ENCODE peak calls at places on chromosomes 5 and 9, in ten cellular contexts. One of them, this sample, is unnamed.

GRCh38 chr9:22454021-22454420 is 7.4 kb downstream of the DMRTA1 start:
- DNase-seq in endothelial cell: no peak
- DNase-seq in A549: no peak
- DNase-seq in AG09319: no peak
- DNase-seq in brain microvascular endothelial cell: no peak
- DNase-seq in GM06990: no peak
- DNase-seq in HepG2: no peak
- DNase-seq in choroid plexus epithelial cell: peak; percentile 53
- DNase-seq in GM12878: no peak
- DNase-seq in AG10803: no peak
- DNase-seq in this sample: no peak

GRCh38 chr9:18297532-18297872 is 176.5 kb upstream of the ADAMTSL1 start:
- DNase-seq in A549: peak; percentile 8
- DNase-seq in brain microvascular endothelial cell: no peak
- DNase-seq in AG10803: no peak
- DNase-seq in GM12878: no peak
- DNase-seq in HepG2: peak; percentile 4
- DNase-seq in endothelial cell: no peak
- DNase-seq in AG09319: no peak
- DNase-seq in choroid plexus epithelial cell: peak; percentile 18
- DNase-seq in GM06990: no peak
- DNase-seq in this sample: peak; percentile 5

GRCh38 chr5:56783261-56783660 is 32.1 kb upstream of the MAP3K1 start:
- DNase-seq in brain microvascular endothelial cell: no peak
- DNase-seq in GM12878: no peak
- DNase-seq in AG10803: no peak
- DNase-seq in endothelial cell: no peak
- DNase-seq in GM06990: no peak
- DNase-seq in choroid plexus epithelial cell: no peak
- DNase-seq in A549: no peak
- DNase-seq in HepG2: no peak
- DNase-seq in AG09319: no peak
- DNase-seq in this sample: no peak

GRCh38 chr9:15158019-15158418 is 149.0 kb downstream of the TTC39B start:
- DNase-seq in brain microvascular endothelial cell: no peak
- DNase-seq in HepG2: no peak
- DNase-seq in A549: no peak
- DNase-seq in GM12878: no peak
- DNase-seq in endothelial cell: no peak
- DNase-seq in choroid plexus epithelial cell: no peak
- DNase-seq in GM06990: no peak
- DNase-seq in AG09319: no peak
- DNase-seq in AG10803: no peak
- DNase-seq in this sample: no peak

GRCh38 chr5:1492757-1493156 is 31.0 kb downstream of the LPCAT1 start:
- DNase-seq in choroid plexus epithelial cell: peak; percentile 27
- DNase-seq in GM06990: no peak
- DNase-seq in endothelial cell: no peak
- DNase-seq in GM12878: no peak
- DNase-seq in AG10803: no peak
- DNase-seq in HepG2: no peak
- DNase-seq in brain microvascular endothelial cell: no peak
- DNase-seq in AG09319: no peak
- DNase-seq in A549: no peak
- DNase-seq in this sample: no peak

GRCh38 chr5:39411051-39411450 is 13.7 kb downstream of the DAB2 start:
- DNase-seq in GM06990: no peak
- DNase-seq in AG10803: peak; percentile 73
- DNase-seq in HepG2: no peak
- DNase-seq in GM12878: no peak
- DNase-seq in choroid plexus epithelial cell: peak; percentile 83
- DNase-seq in AG09319: no peak
- DNase-seq in A549: no peak
- DNase-seq in brain microvascular endothelial cell: no peak
- DNase-seq in endothelial cell: no peak
- DNase-seq in this sample: no peak

GRCh38 chr5:126139773-126140172 is 283.4 kb upstream of the GRAMD2B start:
- DNase-seq in endothelial cell: no peak
- DNase-seq in HepG2: no peak
- DNase-seq in AG09319: no peak
- DNase-seq in brain microvascular endothelial cell: peak; percentile 22
- DNase-seq in GM06990: no peak
- DNase-seq in GM12878: no peak
- DNase-seq in AG10803: peak; percentile 23
- DNase-seq in choroid plexus epithelial cell: peak; percentile 47
- DNase-seq in A549: no peak
- DNase-seq in this sample: no peak

GRCh38 chr9:135797507-135798302 is 95.7 kb downstream of the KCNT1 start:
- DNase-seq in choroid plexus epithelial cell: peak; percentile 51
- DNase-seq in AG09319: peak; percentile 3
- DNase-seq in HepG2: no peak
- DNase-seq in endothelial cell: peak; percentile 81
- DNase-seq in GM06990: no peak
- DNase-seq in A549: peak; percentile 79
- DNase-seq in brain microvascular endothelial cell: peak; percentile 23
- DNase-seq in AG10803: peak; percentile 37
- DNase-seq in GM12878: no peak
- DNase-seq in this sample: peak; percentile 52

GRCh38 chr9:136088481-136088938 is 6.6 kb downstream of the NACC2 start:
- DNase-seq in AG10803: no peak
- DNase-seq in GM06990: no peak
- DNase-seq in choroid plexus epithelial cell: no peak
- DNase-seq in endothelial cell: no peak
- DNase-seq in HepG2: no peak
- DNase-seq in brain microvascular endothelial cell: no peak
- DNase-seq in A549: no peak
- DNase-seq in GM12878: no peak
- DNase-seq in AG09319: no peak
- DNase-seq in this sample: no peak

GRCh38 chr5:140322751-140323731 is 20.1 kb upstream of the PFDN1 start:
- DNase-seq in choroid plexus epithelial cell: peak; percentile 90
- DNase-seq in A549: no peak
- DNase-seq in brain microvascular endothelial cell: peak; percentile 95
- DNase-seq in HepG2: peak; percentile 72
- DNase-seq in GM06990: no peak
- DNase-seq in AG10803: peak; percentile 95
- DNase-seq in AG09319: no peak
- DNase-seq in GM12878: no peak
- DNase-seq in endothelial cell: no peak
- DNase-seq in this sample: peak; percentile 63

GRCh38 chr5:108381955-108382783 is at the start of gene FBXL17:
- DNase-seq in HepG2: peak; percentile 93
- DNase-seq in brain microvascular endothelial cell: peak; percentile 89
- DNase-seq in AG10803: peak; percentile 92
- DNase-seq in endothelial cell: peak; percentile 88
- DNase-seq in AG09319: peak; percentile 75
- DNase-seq in choroid plexus epithelial cell: peak; percentile 94
- DNase-seq in GM06990: peak; percentile 93
- DNase-seq in GM12878: peak; percentile 73
- DNase-seq in A549: peak; percentile 88
- DNase-seq in this sample: peak; percentile 95
- TF ChIP-seq CTCF in HepG2: peak; percentile 15
- TF ChIP-seq CTCF in brain microvascular endothelial cell: no peak
- TF ChIP-seq CTCF in AG10803: no peak
- TF ChIP-seq CTCF in endothelial cell: no peak
- TF ChIP-seq CTCF in AG09319: no peak
- TF ChIP-seq CTCF in choroid plexus epithelial cell: no peak
- TF ChIP-seq CTCF in GM06990: no peak
- TF ChIP-seq CTCF in GM12878: no peak
- TF ChIP-seq CTCF in A549: no peak
- TF ChIP-seq CTCF in this sample: no peak

DNA sequence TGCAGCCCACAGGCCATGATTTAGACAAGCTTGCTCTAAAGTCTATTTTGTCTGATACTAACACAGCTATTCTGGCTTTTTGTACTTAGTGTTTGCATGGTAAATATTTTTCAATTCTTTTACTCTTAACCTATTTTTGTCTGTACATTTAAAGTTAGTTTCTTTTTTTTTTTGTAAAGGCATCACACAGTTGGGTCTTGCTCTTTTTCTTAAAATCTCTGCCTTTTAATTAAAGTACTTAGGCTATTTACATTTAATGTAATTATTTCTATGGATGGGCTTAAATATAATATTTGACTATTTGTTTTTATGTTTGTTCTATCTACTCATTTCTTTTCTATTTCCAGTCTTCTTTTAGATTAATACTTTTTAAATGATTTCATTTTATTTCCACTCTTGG is 49.7 kb upstream of the MAST4 start:
- DNase-seq in GM06990: no peak
- DNase-seq in AG09319: no peak
- DNase-seq in GM12878: no peak
- DNase-seq in HepG2: no peak
- DNase-seq in endothelial cell: no peak
- DNase-seq in A549: no peak
- DNase-seq in brain microvascular endothelial cell: no peak
- DNase-seq in choroid plexus epithelial cell: no peak
- DNase-seq in AG10803: no peak
- DNase-seq in this sample: no peak
- TF ChIP-seq CTCF in GM06990: no peak
- TF ChIP-seq CTCF in AG09319: no peak
- TF ChIP-seq CTCF in GM12878: no peak
- TF ChIP-seq CTCF in HepG2: no peak
- TF ChIP-seq CTCF in endothelial cell: no peak
- TF ChIP-seq CTCF in A549: no peak
- TF ChIP-seq CTCF in brain microvascular endothelial cell: no peak
- TF ChIP-seq CTCF in choroid plexus epithelial cell: no peak
- TF ChIP-seq CTCF in AG10803: no peak
- TF ChIP-seq CTCF in this sample: no peak

GRCh38 chr9:121567142-121568100 is 67.8 kb upstream of the GGTA1 start:
- DNase-seq in A549: no peak
- DNase-seq in choroid plexus epithelial cell: peak; percentile 18
- DNase-seq in brain microvascular endothelial cell: no peak
- DNase-seq in AG10803: no peak
- DNase-seq in HepG2: no peak
- DNase-seq in GM06990: no peak
- DNase-seq in AG09319: no peak
- DNase-seq in GM12878: no peak
- DNase-seq in endothelial cell: no peak
- DNase-seq in this sample: no peak
- TF ChIP-seq CTCF in A549: no peak
- TF ChIP-seq CTCF in choroid plexus epithelial cell: no peak
- TF ChIP-seq CTCF in brain microvascular endothelial cell: peak; percentile 13
- TF ChIP-seq CTCF in AG10803: peak; percentile 19
- TF ChIP-seq CTCF in HepG2: no peak
- TF ChIP-seq CTCF in GM06990: no peak
- TF ChIP-seq CTCF in AG09319: no peak
- TF ChIP-seq CTCF in GM12878: no peak
- TF ChIP-seq CTCF in endothelial cell: no peak
- TF ChIP-seq CTCF in this sample: no peak

GRCh38 chr9:106284300-106284699 is 578.7 kb upstream of the ZNF462 start:
- DNase-seq in AG10803: no peak
- DNase-seq in GM12878: no peak
- DNase-seq in A549: no peak
- DNase-seq in AG09319: no peak
- DNase-seq in brain microvascular endothelial cell: no peak
- DNase-seq in HepG2: no peak
- DNase-seq in choroid plexus epithelial cell: no peak
- DNase-seq in GM06990: no peak
- DNase-seq in endothelial cell: peak; percentile 34
- DNase-seq in this sample: no peak

GRCh38 chr9:106287108-106287631 is 575.8 kb upstream of the ZNF462 start:
- DNase-seq in A549: no peak
- DNase-seq in brain microvascular endothelial cell: no peak
- DNase-seq in choroid plexus epithelial cell: no peak
- DNase-seq in endothelial cell: no peak
- DNase-seq in GM12878: no peak
- DNase-seq in AG10803: peak; percentile 8
- DNase-seq in GM06990: no peak
- DNase-seq in HepG2: no peak
- DNase-seq in AG09319: no peak
- DNase-seq in this sample: no peak

GRCh38 chr9:106288689-106289088 is 574.3 kb upstream of the ZNF462 start:
- DNase-seq in brain microvascular endothelial cell: no peak
- DNase-seq in AG10803: no peak
- DNase-seq in HepG2: no peak
- DNase-seq in choroid plexus epithelial cell: no peak
- DNase-seq in endothelial cell: no peak
- DNase-seq in GM12878: no peak
- DNase-seq in A549: no peak
- DNase-seq in AG09319: no peak
- DNase-seq in GM06990: no peak
- DNase-seq in this sample: no peak

GRCh38 chr9:106286249-106286648 is 576.7 kb upstream of the ZNF462 start:
- DNase-seq in A549: peak; percentile 0
- DNase-seq in GM06990: no peak
- DNase-seq in AG09319: no peak
- DNase-seq in endothelial cell: peak; percentile 21
- DNase-seq in choroid plexus epithelial cell: no peak
- DNase-seq in HepG2: no peak
- DNase-seq in AG10803: peak; percentile 25
- DNase-seq in brain microvascular endothelial cell: no peak
- DNase-seq in GM12878: no peak
- DNase-seq in this sample: peak; percentile 2
- TF ChIP-seq CTCF in A549: no peak
- TF ChIP-seq CTCF in GM06990: peak; percentile 13
- TF ChIP-seq CTCF in AG09319: peak; percentile 10
- TF ChIP-seq CTCF in endothelial cell: no peak
- TF ChIP-seq CTCF in choroid plexus epithelial cell: peak; percentile 16
- TF ChIP-seq CTCF in HepG2: no peak
- TF ChIP-seq CTCF in AG10803: peak; percentile 44
- TF ChIP-seq CTCF in brain microvascular endothelial cell: peak; percentile 64
- TF ChIP-seq CTCF in GM12878: peak; percentile 41
- TF ChIP-seq CTCF in this sample: no peak

DNA sequence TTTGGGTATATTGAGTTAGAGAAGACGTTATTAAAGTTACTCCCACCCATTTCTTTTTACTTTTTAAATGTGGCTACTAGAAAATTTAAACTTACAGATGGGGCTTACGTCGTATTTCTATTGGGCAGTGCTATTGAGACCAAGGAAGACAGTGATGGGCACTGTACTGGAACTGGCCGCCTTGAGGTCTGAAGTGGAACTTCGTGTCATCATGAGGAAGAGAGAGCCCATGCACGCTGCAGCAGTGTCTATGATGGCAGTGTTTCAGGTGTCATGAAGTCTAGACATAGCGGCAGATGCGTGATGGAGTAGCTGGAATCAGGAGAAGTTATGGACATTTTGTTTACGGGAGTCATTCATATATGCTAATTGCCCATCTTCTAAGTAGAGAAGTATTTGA is 143.7 kb downstream of the LRRC70 start:
- DNase-seq in choroid plexus epithelial cell: no peak
- DNase-seq in HepG2: peak; percentile 4
- DNase-seq in brain microvascular endothelial cell: no peak
- DNase-seq in endothelial cell: no peak
- DNase-seq in AG09319: no peak
- DNase-seq in GM12878: no peak
- DNase-seq in AG10803: no peak
- DNase-seq in A549: peak; percentile 10
- DNase-seq in GM06990: no peak
- DNase-seq in this sample: no peak
- TF ChIP-seq CTCF in choroid plexus epithelial cell: no peak
- TF ChIP-seq CTCF in HepG2: no peak
- TF ChIP-seq CTCF in brain microvascular endothelial cell: no peak
- TF ChIP-seq CTCF in endothelial cell: peak; percentile 28
- TF ChIP-seq CTCF in AG09319: no peak
- TF ChIP-seq CTCF in GM12878: peak; percentile 2
- TF ChIP-seq CTCF in AG10803: no peak
- TF ChIP-seq CTCF in A549: no peak
- TF ChIP-seq CTCF in GM06990: no peak
- TF ChIP-seq CTCF in this sample: no peak

This sample was measured in Calu3.